ENCODE peak calls at places on chromosomes 13 and 19, in four cellular contexts. R, K, A and V are unnamed samples.

GRCh38 chr19:10027158-10027997 is 14.1 kb downstream of the RDH8 start:
- DNase-seq in R (peak; percentile 86), K (peak; percentile 98), A (peak; percentile 79), V (peak; percentile 96)

GRCh38 chr19:55341191-55342043 is 1.7 kb downstream of the KMT5C start:
- DNase-seq in R (peak; percentile 52), K (peak; percentile 75), A (no peak), V (peak; percentile 57)

GRCh38 chr19:4501005-4501591 is 17.2 kb downstream of the PLIN4 start:
- DNase-seq in R (no peak), K (no peak), A (no peak), V (no peak)

GRCh38 chr19:30253581-30253996 is 118.6 kb upstream of the ZNF536 start:
- DNase-seq in R (no peak), K (no peak), A (no peak), V (no peak)

GRCh38 chr19:32570081-32570785 is 10.8 kb upstream of the PDCD5 start:
- DNase-seq in R (peak; percentile 25), K (peak; percentile 51), A (no peak), V (peak; percentile 61)

GRCh38 chr13:30307966-30308290 is 577 bp upstream of the KATNAL1 start:
- DNase-seq in R (no peak), K (no peak), A (no peak), V (no peak)

GRCh38 chr19:33622505-33622808 is 704 bp downstream of the CHST8 start:
- DNase-seq in R (peak; percentile 8), K (no peak), A (no peak), V (no peak)

GRCh38 chr19:10290439-10290875 is 705 bp downstream of the ICAM5 start:
- DNase-seq in R (no peak), K (peak; percentile 51), A (no peak), V (no peak)

GRCh38 chr13:29767006-29767405 is 83.4 kb downstream of the UBL3 start:
- DNase-seq in R (no peak), K (no peak), A (no peak), V (no peak)

GRCh38 chr13:41019027-41019487 is at the start of gene ELF1:
- DNase-seq in R (peak; percentile 72), K (no peak), A (peak; percentile 26), V (peak; percentile 86)

GRCh38 chr13:75544681-75545333 is 4.8 kb upstream of the UCHL3 start:
- DNase-seq in R (peak; percentile 85), K (no peak), A (no peak), V (no peak)

GRCh38 chr13:103140001-103140671 is 73.9 kb upstream of the SLC10A2 start:
- DNase-seq in R (no peak), K (no peak), A (no peak), V (peak; percentile 5)

GRCh38 chr19:32268381-32268780 is 77.0 kb upstream of the ZNF507 start:
- DNase-seq in R (no peak), K (no peak), A (no peak), V (no peak)

GRCh38 chr13:48679941-48680630 is 26.4 kb downstream of the CYSLTR2 start:
- DNase-seq in R (no peak), K (no peak), A (no peak), V (no peak)

GRCh38 chr13:102814025-102814607 is 15.2 kb downstream of the BIVM start:
- DNase-seq in R (no peak), K (no peak), A (no peak), V (no peak)

GRCh38 chr19:15644066-15644741 is 3.5 kb downstream of the CYP4F3 start:
- DNase-seq in R (no peak), K (no peak), A (no peak), V (no peak)

GRCh38 chr19:45717131-45717982 is 13.3 kb downstream of the FBXO46 start:
- DNase-seq in R (peak; percentile 98), K (peak; percentile 99), A (peak; percentile 77), V (peak; percentile 99)

GRCh38 chr19:52896431-52897148 is 845 bp downstream of the ZNF320 start:
- DNase-seq in R (peak; percentile 26), K (peak; percentile 54), A (no peak), V (peak; percentile 51)

GRCh38 chr13:75299913-75300862 is 181.8 kb downstream of the TBC1D4 start:
- DNase-seq in R (peak; percentile 68), K (no peak), A (no peak), V (no peak)

GRCh38 chr19:35742121-35742724 is at the start of gene IGFLR1:
- DNase-seq in R (no peak), K (no peak), A (no peak), V (no peak)

GRCh38 chr13:100039740-100040139 is 49.2 kb upstream of the PCCA start:
- DNase-seq in R (peak; percentile 12), K (no peak), A (no peak), V (no peak)

GRCh38 chr19:14434543-14435319 is 1.6 kb downstream of the PKN1 start:
- DNase-seq in R (peak; percentile 77), K (peak; percentile 57), A (no peak), V (peak; percentile 90)

GRCh38 chr13:107277911-107278310 is 710.0 kb upstream of the ARGLU1 start:
- DNase-seq in R (peak; percentile 43), K (no peak), A (no peak), V (no peak)

GRCh38 chr19:36652958-36653357 is 13.7 kb downstream of the ZNF461 start:
- DNase-seq in R (no peak), K (no peak), A (no peak), V (no peak)

GRCh38 chr19:4208385-4209094 is 20.8 kb upstream of the EBI3 start:
- DNase-seq in R (peak; percentile 32), K (no peak), A (no peak), V (peak; percentile 47)

GRCh38 chr13:111251646-111252448 is 68.6 kb upstream of the TEX29 start:
- DNase-seq in R (peak; percentile 12), K (no peak), A (no peak), V (no peak)

GRCh38 chr13:32504263-32504662 is 34.3 kb downstream of the N4BP2L2 start:
- DNase-seq in R (no peak), K (no peak), A (no peak), V (no peak)

GRCh38 chr19:13953021-13953531 is 767 bp downstream of the DCAF15 start:
- DNase-seq in R (peak; percentile 52), K (peak; percentile 50), A (no peak), V (no peak)

GRCh38 chr19:8097198-8097597 is 44.6 kb downstream of the CCL25 start:
- DNase-seq in R (no peak), K (no peak), A (no peak), V (no peak)

GRCh38 chr13:111429064-111429558 is 108.7 kb downstream of the TEX29 start:
- DNase-seq in R (peak; percentile 1), K (no peak), A (no peak), V (peak; percentile 40)

GRCh38 chr19:7006305-7006704 is 14.9 kb downstream of the MBD3L2B start:
- DNase-seq in R (no peak), K (no peak), A (no peak), V (no peak)

GRCh38 chr13:72163671-72164070 is 296.7 kb upstream of the DACH1 start:
- DNase-seq in R (peak; percentile 51), K (no peak), A (no peak), V (no peak)

GRCh38 chr19:50785329-50785922 is 4.8 kb upstream of the ACP4 start:
- DNase-seq in R (no peak), K (no peak), A (no peak), V (no peak)

GRCh38 chr19:53553865-53554791 is 16.2 kb downstream of the ZNF331 start:
- DNase-seq in R (peak; percentile 88), K (peak; percentile 94), A (peak; percentile 55), V (peak; percentile 78)

GRCh38 chr19:5954293-5954692 is 23.6 kb downstream of the RANBP3 start:
- DNase-seq in R (peak; percentile 32), K (no peak), A (no peak), V (no peak)
- H3K27ac ChIP-seq in R (peak overlapping the region; percentile 79), K (no peak overlapping the region), A (no peak overlapping the region), V (no peak overlapping the region)

GRCh38 chr13:112931028-112931934 is 37.7 kb upstream of the MCF2L start:
- DNase-seq in R (peak; percentile 45), K (peak; percentile 16), A (no peak), V (peak; percentile 56)
- H3K27ac ChIP-seq in R (no peak overlapping the region), K (no peak overlapping the region), A (peak overlapping the region; percentile 24), V (no peak overlapping the region)

GRCh38 chr19:49514151-49514550 is 1.7 kb downstream of the FCGRT start:
- DNase-seq in R (no peak), K (no peak), A (no peak), V (no peak)

GRCh38 chr19:49515767-49516166 is 3.3 kb downstream of the FCGRT start:
- DNase-seq in R (no peak), K (no peak), A (no peak), V (no peak)

GRCh38 chr19:49518033-49518432 is 5.6 kb downstream of the FCGRT start:
- DNase-seq in R (no peak), K (no peak), A (no peak), V (no peak)

GRCh38 chr19:49513746-49514118 is 1.3 kb downstream of the FCGRT start:
- DNase-seq in R (no peak), K (no peak), A (no peak), V (no peak)

DNA sequence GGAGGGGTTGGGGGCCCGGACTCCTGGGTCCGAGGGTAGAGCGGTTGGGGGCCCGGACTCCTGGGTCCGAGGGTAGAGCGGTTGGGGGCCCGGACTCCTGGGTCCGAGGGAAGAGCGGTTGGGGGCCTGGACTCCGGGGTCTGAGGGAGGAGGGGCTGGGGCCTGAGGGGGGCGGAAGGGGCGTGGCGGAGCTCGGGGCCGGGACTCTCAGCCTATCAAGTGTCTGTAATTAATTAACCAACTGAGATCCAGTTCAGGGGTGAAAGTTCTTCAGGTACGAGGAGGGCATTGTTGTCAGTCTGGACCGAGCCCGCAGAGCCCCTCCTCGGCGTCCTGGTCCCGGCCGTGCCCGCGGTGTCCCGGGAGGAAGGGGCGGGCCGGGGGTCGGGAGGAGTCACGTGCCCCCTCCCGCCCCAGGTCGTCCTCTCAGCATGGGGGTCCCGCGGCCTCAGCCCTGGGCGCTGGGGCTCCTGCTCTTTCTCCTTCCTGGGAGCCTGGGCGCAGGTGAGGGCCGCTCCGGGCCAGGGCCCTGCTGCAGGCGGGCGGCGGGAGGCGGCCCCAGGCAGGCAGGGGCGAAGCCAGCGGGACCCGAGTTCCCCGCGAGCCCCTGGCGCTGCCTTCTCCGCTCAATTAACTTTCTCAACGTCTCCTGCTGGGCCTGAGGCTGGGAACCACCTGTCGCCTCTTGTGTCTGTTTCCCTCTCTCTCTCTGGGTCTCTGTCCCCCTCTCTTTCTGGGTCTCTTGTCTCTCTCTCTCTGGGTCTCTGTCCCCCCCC is 697 bp downstream of the FCGRT start:
- DNase-seq in R (no peak), K (peak; percentile 83), A (no peak), V (no peak)
- H3K27ac ChIP-seq in R (no peak overlapping the region), K (peak overlapping the region; percentile 90), A (no peak overlapping the region), V (no peak overlapping the region)

DNA sequence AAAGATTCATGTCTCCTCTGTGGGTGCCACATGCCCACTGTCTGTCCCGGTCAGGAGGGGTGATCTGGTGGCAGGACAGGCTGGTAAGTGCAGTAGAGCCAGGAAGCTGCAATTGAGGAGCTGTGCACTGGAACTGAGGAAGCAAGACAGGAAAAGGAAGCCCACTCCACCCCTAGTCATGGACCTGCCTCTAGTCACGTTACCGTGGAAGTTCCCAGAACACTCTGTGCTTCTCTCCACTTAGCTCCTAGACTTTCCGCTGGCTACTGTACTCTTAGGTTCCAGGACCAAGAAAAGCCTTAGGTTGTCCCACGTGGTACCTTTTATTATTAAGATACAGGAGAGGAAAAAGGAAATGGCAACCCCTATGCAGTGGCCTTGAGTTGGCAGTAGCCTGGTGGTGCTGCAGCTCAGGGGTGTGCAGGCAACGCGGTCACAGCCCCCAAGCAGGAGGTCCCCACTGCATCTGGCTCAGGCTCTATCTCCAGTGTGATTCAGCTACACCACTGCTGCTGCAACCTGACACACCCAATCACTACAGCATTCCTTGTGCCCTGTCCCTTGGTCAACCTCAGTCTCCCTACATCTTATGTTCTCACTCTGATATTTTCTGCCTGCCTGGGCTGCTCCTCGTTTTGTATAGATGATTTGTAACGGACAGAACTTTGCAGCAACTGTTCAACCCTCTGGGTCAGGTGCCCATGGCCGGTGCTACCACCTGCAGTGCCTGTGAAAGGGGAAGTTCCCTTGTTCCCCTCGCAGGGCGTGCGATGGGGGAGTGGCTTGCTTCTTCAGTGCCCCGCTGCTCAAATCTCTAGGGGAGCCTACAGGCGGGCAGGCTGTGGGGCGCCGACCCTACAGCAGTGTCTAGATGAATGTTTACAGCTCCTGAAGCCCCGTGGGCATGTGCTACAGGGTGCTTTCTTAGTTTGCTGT is 24.4 kb upstream of the GPR12 start:
- DNase-seq in R (no peak), K (no peak), A (no peak), V (no peak)
- H3K27ac ChIP-seq in R (no peak overlapping the region), K (no peak overlapping the region), A (no peak overlapping the region), V (no peak overlapping the region)